ENCODE peak calls at places on chromosomes 3 and 15, in eight cellular contexts. R is midbrain; B is NT2/D1; E is HCT116; C is NCI-H774; N is activated CD4-positive, alpha-beta T cell treated with anti-CD3 and anti-CD28 coated beads, Interleukin-2, amount 50 U/mL, for 1 hour; H is activated B cell treated with CpG ODN at 0.5 μM for 24 hours; F is heart left ventricle. Z is an unnamed sample.

GRCh38 chr3:54046677-54047214 is 75.6 kb upstream of the CACNA2D3 start:
- DNase-seq in R (no peak), B (no peak), E (no peak), C (no peak), N (no peak), H (no peak), F (no peak), Z (no peak)

GRCh38 chr15:65309882-65310418 is 5.5 kb downstream of the RNU5B-1 start:
- DNase-seq in R (no peak), B (no peak), E (no peak), C (no peak), N (no peak), H (no peak), F (no peak), Z (no peak)

GRCh38 chr3:190826018-190826417 is 36.5 kb downstream of the GMNC start:
- DNase-seq in R (no peak), B (no peak), E (no peak), C (no peak), N (no peak), H (no peak), F (no peak), Z (no peak)

GRCh38 chr3:156576887-156577427 is 22.0 kb upstream of the SSR3 start:
- DNase-seq in R (no peak), B (no peak), E (no peak), C (no peak), N (no peak), H (no peak), F (no peak), Z (no peak)

GRCh38 chr3:170726976-170727661 is 141.2 kb upstream of the SLC7A14 start:
- DNase-seq in R (no peak), B (no peak), E (no peak), C (no peak), N (no peak), H (no peak), F (no peak), Z (no peak)

GRCh38 chr3:52153389-52154096 is 680 bp downstream of the POC1A start:
- DNase-seq in R (no peak), B (peak), E (peak), C (peak), N (no peak), H (no peak), F (no peak), Z (no peak)

GRCh38 chr3:65619391-65620298 is 419.1 kb downstream of the MAGI1 start:
- DNase-seq in R (no peak), B (no peak), E (no peak), C (no peak), N (no peak), H (no peak), F (no peak), Z (no peak)

GRCh38 chr15:40038267-40038653 is 721 bp downstream of the SRP14 start:
- DNase-seq in R (no peak), B (no peak), E (no peak), C (no peak), N (no peak), H (no peak), F (no peak), Z (no peak)

GRCh38 chr3:178507507-178508442 is 28.5 kb upstream of the KCNMB2 start:
- DNase-seq in R (no peak), B (no peak), E (no peak), C (peak), N (no peak), H (no peak), F (peak), Z (no peak)

GRCh38 chr3:189820365-189820720 is 189.2 kb downstream of the TP63 start:
- DNase-seq in R (no peak), B (no peak), E (no peak), C (no peak), N (no peak), H (no peak), F (no peak), Z (no peak)

Z was measured in HuH-7.5.